ENCODE peak calls at places on chromosomes 4 and X, in ten cellular contexts. T is left lung; R is adrenal gland; G is GM23338; N is upper lobe of right lung; J is body of pancreas; X is heart right ventricle; S is CD4-positive, alpha-beta memory T cell; I is mesenchymal stem cell; F is lower lobe of right lung. V is an unnamed sample.

GRCh38 chr4:21469438-21470032 is 479.0 kb downstream of the KCNIP4 start:
- DNase-seq in T (no peak), R (no peak), G (peak; percentile 51), N (no peak), J (no peak), X (no peak), S (no peak), I (peak; percentile 42), F (no peak), V (no peak)

GRCh38 chr4:59217910-59218631 is 1982.1 kb upstream of the ADGRL3 start:
- DNase-seq in T (no peak), R (no peak), G (no peak), N (no peak), J (no peak), X (no peak), S (no peak), I (no peak), F (no peak), V (no peak)

GRCh38 chrX:132612990-132613564 is 124.2 kb upstream of the MBNL3 start:
- DNase-seq in T (no peak), R (peak; percentile 76), G (peak; percentile 65), N (peak; percentile 67), J (peak; percentile 62), X (peak; percentile 37), S (peak; percentile 32), I (peak; percentile 47), F (peak; percentile 49), V (peak; percentile 74)

GRCh38 chrX:154452823-154453222 is 5.3 kb upstream of the PLXNA3 start:
- DNase-seq in T (no peak), R (no peak), G (no peak), N (no peak), J (no peak), X (no peak), S (no peak), I (no peak), F (no peak), V (no peak)

GRCh38 chr4:26489101-26489669 is 1.1 kb downstream of the CCKAR start:
- DNase-seq in T (no peak), R (no peak), G (no peak), N (no peak), J (no peak), X (no peak), S (no peak), I (no peak), F (no peak), V (no peak)

GRCh38 chrX:147217334-147217733 is 402.8 kb upstream of the CXorf51A start:
- DNase-seq in T (no peak), R (no peak), G (no peak), N (no peak), J (no peak), X (no peak), S (no peak), I (no peak), F (no peak), V (no peak)

GRCh38 chr4:4456351-4456750 is 69.4 kb downstream of the NSG1 start:
- DNase-seq in T (no peak), R (peak; percentile 65), G (no peak), N (no peak), J (no peak), X (no peak), S (no peak), I (peak; percentile 33), F (no peak), V (no peak)

GRCh38 chrX:71537743-71538142 is 4.8 kb downstream of the OGT start:
- DNase-seq in T (no peak), R (no peak), G (no peak), N (no peak), J (no peak), X (no peak), S (no peak), I (no peak), F (no peak), V (no peak)

GRCh38 chr4:17511041-17511949 is 595 bp downstream of the QDPR start:
- DNase-seq in T (peak; percentile 89), R (peak; percentile 84), G (peak; percentile 64), N (peak; percentile 87), J (peak; percentile 55), X (peak; percentile 66), S (no peak), I (peak; percentile 61), F (peak; percentile 82), V (peak; percentile 88)

GRCh38 chrX:7127058-7127457 is 20.5 kb upstream of the STS start:
- DNase-seq in T (no peak), R (no peak), G (no peak), N (no peak), J (no peak), X (no peak), S (no peak), I (no peak), F (no peak), V (no peak)

GRCh38 chrX:149916745-149917392 is 12.5 kb upstream of the HSFX4 start:
- DNase-seq in T (no peak), R (no peak), G (no peak), N (no peak), J (no peak), X (no peak), S (no peak), I (no peak), F (no peak), V (no peak)

GRCh38 chrX:21674430-21675186 is 16.5 kb upstream of the KLHL34 start:
- DNase-seq in T (no peak), R (no peak), G (no peak), N (no peak), J (no peak), X (no peak), S (no peak), I (no peak), F (no peak), V (no peak)
- H3K4me3 ChIP-seq in T (no peak overlapping the region), R (no peak overlapping the region), G (no peak overlapping the region), N (no peak overlapping the region), J (no peak overlapping the region), X (no peak overlapping the region), S (no peak overlapping the region), I (no peak overlapping the region), F (no peak overlapping the region), V (no peak overlapping the region)

GRCh38 chr4:38605794-38606586 is 58.0 kb upstream of the KLF3 start:
- DNase-seq in T (no peak), R (no peak), G (peak; percentile 60), N (no peak), J (no peak), X (no peak), S (no peak), I (peak; percentile 42), F (no peak), V (no peak)

GRCh38 chr4:38606587-38606905 is 57.5 kb upstream of the KLF3 start:
- DNase-seq in T (no peak), R (no peak), G (no peak), N (no peak), J (no peak), X (no peak), S (no peak), I (no peak), F (no peak), V (no peak)

GRCh38 chr4:38601916-38602291 is 62.1 kb upstream of the KLF3 start:
- DNase-seq in T (no peak), R (no peak), G (no peak), N (no peak), J (no peak), X (no peak), S (no peak), I (no peak), F (no peak), V (no peak)

GRCh38 chr4:38603652-38604051 is 60.3 kb upstream of the KLF3 start:
- DNase-seq in T (no peak), R (no peak), G (no peak), N (no peak), J (no peak), X (no peak), S (no peak), I (no peak), F (no peak), V (no peak)

DNA sequence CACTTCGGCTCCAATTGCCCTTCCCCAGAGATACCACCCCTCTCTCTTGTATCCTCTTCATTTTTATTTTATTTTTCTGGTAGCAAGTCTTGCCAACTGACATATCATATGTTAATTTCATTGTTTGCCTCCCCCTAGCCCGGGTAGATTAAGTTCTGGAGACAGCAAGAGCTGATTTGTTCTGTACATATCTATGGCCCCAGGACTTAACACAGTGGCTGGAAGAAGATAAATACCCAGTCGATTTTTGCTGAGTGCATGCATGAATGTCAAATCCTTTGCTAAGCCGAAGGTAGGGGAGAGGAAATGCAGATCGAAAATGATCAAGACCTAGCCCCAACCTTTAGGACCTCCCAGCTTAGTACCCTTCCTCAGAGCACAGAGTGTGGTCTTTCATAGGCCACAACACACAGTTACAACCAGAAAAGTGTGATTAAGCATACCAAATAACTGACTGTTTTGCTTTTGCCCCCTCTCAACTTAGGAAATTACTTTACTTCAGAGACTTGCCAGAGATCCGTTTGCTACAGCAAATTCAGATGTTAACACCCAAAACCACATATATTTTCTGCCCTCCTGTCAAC is 58.7 kb upstream of the KLF3 start:
- DNase-seq in T (no peak), R (no peak), G (no peak), N (no peak), J (no peak), X (no peak), S (no peak), I (peak; percentile 36), F (no peak), V (no peak)
- H3K4me1 ChIP-seq in T (peaks cover 39% of the 10 kb centered on the region), R (no peaks in the 10 kb centered on the region), G (peaks cover 24% of the 10 kb centered on the region), N (peaks cover 28% of the 10 kb centered on the region), J (no peaks in the 10 kb centered on the region), X (no peaks in the 10 kb centered on the region), S (peaks cover 33% of the 10 kb centered on the region), I (no peaks in the 10 kb centered on the region), F (peaks cover 39% of the 10 kb centered on the region), V (no peaks in the 10 kb centered on the region)

DNA sequence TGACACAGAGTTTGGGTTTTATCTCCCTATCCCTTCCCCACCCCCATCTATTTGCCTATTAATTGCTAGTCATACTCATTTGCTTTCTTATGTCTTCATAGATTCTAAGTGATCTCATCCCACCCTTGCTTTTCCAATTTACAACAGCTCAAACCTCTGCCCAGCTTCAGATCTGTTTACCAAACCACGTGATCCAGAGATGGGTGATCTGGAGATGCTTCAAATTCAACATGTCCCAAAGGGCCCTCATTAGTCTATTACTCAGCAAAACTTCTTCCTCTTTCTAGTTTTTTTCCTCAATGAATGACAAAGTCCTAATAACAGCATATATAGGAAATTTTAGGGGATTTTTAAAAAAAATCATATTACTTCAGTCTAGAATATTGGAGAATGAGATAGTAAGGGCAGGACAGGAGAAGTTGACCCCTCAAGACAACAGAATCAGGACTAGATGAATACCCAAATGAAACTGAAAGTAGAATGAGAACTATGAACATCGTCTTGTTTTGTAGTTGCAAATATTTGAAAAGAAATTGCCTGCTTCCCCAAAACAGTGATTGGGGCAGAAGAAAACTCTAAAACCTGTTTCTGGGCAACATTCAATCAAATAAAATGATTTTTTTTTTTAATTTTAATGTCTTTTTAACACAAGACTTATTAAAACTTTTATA is 127.1 kb downstream of the CFAP299 start:
- DNase-seq in T (no peak), R (no peak), G (no peak), N (no peak), J (no peak), X (no peak), S (peak; percentile 6), I (peak; percentile 5), F (no peak), V (no peak)
- H3K4me3 ChIP-seq in T (no peak overlapping the region), R (no peak overlapping the region), G (no peak overlapping the region), N (peak overlapping the region; percentile 24), J (no peak overlapping the region), X (no peak overlapping the region), S (peak overlapping the region; percentile 10), I (peak overlapping the region; percentile 72), F (peak overlapping the region; percentile 32), V (no peak overlapping the region)

DNA sequence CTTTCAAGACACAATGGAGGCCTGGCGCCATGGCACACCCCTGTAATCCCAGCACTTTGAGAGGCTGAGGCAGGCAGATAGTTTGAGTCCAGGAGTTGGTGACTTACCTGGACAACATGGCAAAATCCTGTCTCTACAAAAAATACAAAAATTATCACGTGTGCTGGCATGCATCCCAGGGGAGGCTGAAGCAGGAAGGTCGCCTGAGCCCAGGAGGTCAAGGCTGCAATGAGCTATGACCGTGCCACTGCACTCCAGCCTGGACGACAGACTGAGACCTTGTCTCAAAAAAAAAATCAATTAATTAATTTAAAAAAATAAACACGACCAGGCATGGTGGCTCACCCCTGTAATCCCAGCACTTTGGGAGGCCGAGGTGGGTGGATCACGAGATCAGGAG is 2.0 kb upstream of the CTPS2 start:
- DNase-seq in T (no peak), R (no peak), G (no peak), N (no peak), J (no peak), X (no peak), S (no peak), I (no peak), F (no peak), V (no peak)
- H3K4me1 ChIP-seq in T (no peaks in the 10 kb centered on the region), R (no peaks in the 10 kb centered on the region), G (peaks cover 3% of the 10 kb centered on the region), N (no peaks in the 10 kb centered on the region), J (peaks cover 12% of the 10 kb centered on the region), X (no peaks in the 10 kb centered on the region), S (no peaks in the 10 kb centered on the region), I (no peaks in the 10 kb centered on the region), F (no peaks in the 10 kb centered on the region), V (no peaks in the 10 kb centered on the region)

V was measured in aorta.